ENCODE peak calls at places on chromosomes 3 and 15, in seven cellular contexts. One of them, this sample, is unnamed.

GRCh38 chr3:35262376-35262775 is 376.9 kb upstream of the ARPP21 start:
- DNase-seq in neural progenitor cell: no peak
- DNase-seq in adrenal gland: no peak
- DNase-seq in cardiac muscle cell: no peak
- DNase-seq in tibial nerve: no peak
- DNase-seq in AG04450: no peak
- DNase-seq in substantia nigra: no peak
- DNase-seq in this sample: no peak

GRCh38 chr15:75928680-75929608 is 25.3 kb downstream of the FBXO22 start:
- DNase-seq in neural progenitor cell: peak
- DNase-seq in adrenal gland: peak
- DNase-seq in cardiac muscle cell: peak
- DNase-seq in tibial nerve: no peak
- DNase-seq in AG04450: no peak
- DNase-seq in substantia nigra: no peak
- DNase-seq in this sample: no peak

GRCh38 chr15:88202231-88202630 is 54.3 kb downstream of the NTRK3 start:
- DNase-seq in neural progenitor cell: no peak
- DNase-seq in adrenal gland: no peak
- DNase-seq in cardiac muscle cell: no peak
- DNase-seq in tibial nerve: no peak
- DNase-seq in AG04450: no peak
- DNase-seq in substantia nigra: no peak
- DNase-seq in this sample: no peak

GRCh38 chr3:150286390-150287147 is 121.5 kb upstream of the TSC22D2 start:
- DNase-seq in neural progenitor cell: peak
- DNase-seq in adrenal gland: peak
- DNase-seq in cardiac muscle cell: peak
- DNase-seq in tibial nerve: no peak
- DNase-seq in AG04450: no peak
- DNase-seq in substantia nigra: no peak
- DNase-seq in this sample: peak

GRCh38 chr3:69776926-69777581 is 37.8 kb downstream of the MITF start:
- DNase-seq in neural progenitor cell: no peak
- DNase-seq in adrenal gland: no peak
- DNase-seq in cardiac muscle cell: no peak
- DNase-seq in tibial nerve: no peak
- DNase-seq in AG04450: no peak
- DNase-seq in substantia nigra: no peak
- DNase-seq in this sample: no peak

GRCh38 chr3:42539871-42540714 is 37.6 kb downstream of the VIPR1 start:
- DNase-seq in neural progenitor cell: peak
- DNase-seq in adrenal gland: peak
- DNase-seq in cardiac muscle cell: peak
- DNase-seq in tibial nerve: peak
- DNase-seq in AG04450: no peak
- DNase-seq in substantia nigra: no peak
- DNase-seq in this sample: peak

GRCh38 chr3:140276698-140277097 is 341.7 kb downstream of the CLSTN2 start:
- DNase-seq in neural progenitor cell: peak
- DNase-seq in adrenal gland: peak
- DNase-seq in cardiac muscle cell: peak
- DNase-seq in tibial nerve: no peak
- DNase-seq in AG04450: no peak
- DNase-seq in substantia nigra: no peak
- DNase-seq in this sample: no peak

GRCh38 chr15:41494922-41495735 is 1.5 kb downstream of the ITPKA start:
- DNase-seq in neural progenitor cell: peak
- DNase-seq in adrenal gland: no peak
- DNase-seq in cardiac muscle cell: peak
- DNase-seq in tibial nerve: no peak
- DNase-seq in AG04450: no peak
- DNase-seq in substantia nigra: no peak
- DNase-seq in this sample: no peak

GRCh38 chr15:57259511-57260143 is 116.7 kb upstream of the CGNL1 start:
- DNase-seq in neural progenitor cell: peak
- DNase-seq in adrenal gland: no peak
- DNase-seq in cardiac muscle cell: peak
- DNase-seq in tibial nerve: no peak
- DNase-seq in AG04450: no peak
- DNase-seq in substantia nigra: no peak
- DNase-seq in this sample: peak

GRCh38 chr3:124582621-124583437 is 147.4 kb upstream of the UMPS start:
- DNase-seq in neural progenitor cell: no peak
- DNase-seq in adrenal gland: no peak
- DNase-seq in cardiac muscle cell: no peak
- DNase-seq in tibial nerve: no peak
- DNase-seq in AG04450: no peak
- DNase-seq in substantia nigra: no peak
- DNase-seq in this sample: no peak

GRCh38 chr3:37701729-37702128 is 160.0 kb upstream of the CTDSPL start:
- DNase-seq in neural progenitor cell: no peak
- DNase-seq in adrenal gland: no peak
- DNase-seq in cardiac muscle cell: no peak
- DNase-seq in tibial nerve: no peak
- DNase-seq in AG04450: no peak
- DNase-seq in substantia nigra: no peak
- DNase-seq in this sample: no peak

GRCh38 chr3:37704129-37704528 is 157.6 kb upstream of the CTDSPL start:
- DNase-seq in neural progenitor cell: no peak
- DNase-seq in adrenal gland: no peak
- DNase-seq in cardiac muscle cell: no peak
- DNase-seq in tibial nerve: no peak
- DNase-seq in AG04450: no peak
- DNase-seq in substantia nigra: no peak
- DNase-seq in this sample: no peak

GRCh38 chr3:37702478-37703154 is 159.1 kb upstream of the CTDSPL start:
- DNase-seq in neural progenitor cell: no peak
- DNase-seq in adrenal gland: no peak
- DNase-seq in cardiac muscle cell: no peak
- DNase-seq in tibial nerve: no peak
- DNase-seq in AG04450: no peak
- DNase-seq in substantia nigra: no peak
- DNase-seq in this sample: no peak

GRCh38 chr3:37700849-37701248 is 160.8 kb upstream of the CTDSPL start:
- DNase-seq in neural progenitor cell: no peak
- DNase-seq in adrenal gland: no peak
- DNase-seq in cardiac muscle cell: peak
- DNase-seq in tibial nerve: peak
- DNase-seq in AG04450: no peak
- DNase-seq in substantia nigra: no peak
- DNase-seq in this sample: no peak

GRCh38 chr3:37703633-37704032 is 158.0 kb upstream of the CTDSPL start:
- DNase-seq in neural progenitor cell: no peak
- DNase-seq in adrenal gland: no peak
- DNase-seq in cardiac muscle cell: no peak
- DNase-seq in tibial nerve: no peak
- DNase-seq in AG04450: no peak
- DNase-seq in substantia nigra: no peak
- DNase-seq in this sample: no peak
- H3K27ac ChIP-seq in neural progenitor cell: no peak
- H3K27ac ChIP-seq in adrenal gland: no peak
- H3K27ac ChIP-seq in cardiac muscle cell: no peak
- H3K27ac ChIP-seq in tibial nerve: no peak
- H3K27ac ChIP-seq in AG04450: no peak
- H3K27ac ChIP-seq in substantia nigra: no peak
- H3K27ac ChIP-seq in this sample: no peak

GRCh38 chr3:123193448-123194101 is 8.2 kb upstream of the SEC22A start:
- DNase-seq in neural progenitor cell: no peak
- DNase-seq in adrenal gland: no peak
- DNase-seq in cardiac muscle cell: peak
- DNase-seq in tibial nerve: no peak
- DNase-seq in AG04450: no peak
- DNase-seq in substantia nigra: no peak
- DNase-seq in this sample: no peak
- H3K27ac ChIP-seq in neural progenitor cell: no peak
- H3K27ac ChIP-seq in adrenal gland: no peak
- H3K27ac ChIP-seq in cardiac muscle cell: no peak
- H3K27ac ChIP-seq in tibial nerve: no peak
- H3K27ac ChIP-seq in AG04450: no peak
- H3K27ac ChIP-seq in substantia nigra: no peak
- H3K27ac ChIP-seq in this sample: no peak

DNA sequence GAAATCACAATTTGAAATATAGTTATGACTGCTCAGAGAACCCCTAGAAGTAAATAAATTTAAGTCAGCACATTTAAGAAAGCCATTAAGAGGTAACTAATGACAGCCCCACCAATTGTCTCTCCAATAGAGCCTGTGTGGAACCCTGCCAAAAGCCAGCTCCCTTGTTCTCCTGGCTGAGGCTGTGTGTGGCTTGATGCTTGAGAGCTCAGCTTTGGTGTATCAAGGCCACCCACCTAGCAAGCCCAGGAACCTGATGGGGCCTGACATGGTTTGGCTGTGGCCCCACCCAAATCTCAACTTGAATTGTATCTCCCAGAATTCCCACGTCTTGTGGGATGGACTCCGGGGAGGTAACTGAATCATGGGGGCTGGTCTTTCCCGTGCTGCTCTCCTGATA is 106.9 kb downstream of the LRRN1 start:
- DNase-seq in neural progenitor cell: no peak
- DNase-seq in adrenal gland: no peak
- DNase-seq in cardiac muscle cell: no peak
- DNase-seq in tibial nerve: no peak
- DNase-seq in AG04450: no peak
- DNase-seq in substantia nigra: no peak
- DNase-seq in this sample: no peak
- H3K27ac ChIP-seq in neural progenitor cell: no peak
- H3K27ac ChIP-seq in adrenal gland: no peak
- H3K27ac ChIP-seq in cardiac muscle cell: no peak
- H3K27ac ChIP-seq in tibial nerve: no peak
- H3K27ac ChIP-seq in AG04450: no peak
- H3K27ac ChIP-seq in substantia nigra: no peak
- H3K27ac ChIP-seq in this sample: no peak

GRCh38 chr3:171468296-171468906 is 8.2 kb upstream of the TNIK start:
- DNase-seq in neural progenitor cell: no peak
- DNase-seq in adrenal gland: no peak
- DNase-seq in cardiac muscle cell: no peak
- DNase-seq in tibial nerve: no peak
- DNase-seq in AG04450: no peak
- DNase-seq in substantia nigra: no peak
- DNase-seq in this sample: no peak

GRCh38 chr3:171476532-171477102 is 16.4 kb upstream of the TNIK start:
- DNase-seq in neural progenitor cell: no peak
- DNase-seq in adrenal gland: no peak
- DNase-seq in cardiac muscle cell: no peak
- DNase-seq in tibial nerve: no peak
- DNase-seq in AG04450: no peak
- DNase-seq in substantia nigra: no peak
- DNase-seq in this sample: no peak

GRCh38 chr3:171470714-171471227 is 10.6 kb upstream of the TNIK start:
- DNase-seq in neural progenitor cell: no peak
- DNase-seq in adrenal gland: no peak
- DNase-seq in cardiac muscle cell: no peak
- DNase-seq in tibial nerve: no peak
- DNase-seq in AG04450: no peak
- DNase-seq in substantia nigra: no peak
- DNase-seq in this sample: no peak

GRCh38 chr3:171469376-171469775 is 9.2 kb upstream of the TNIK start:
- DNase-seq in neural progenitor cell: no peak
- DNase-seq in adrenal gland: no peak
- DNase-seq in cardiac muscle cell: no peak
- DNase-seq in tibial nerve: no peak
- DNase-seq in AG04450: no peak
- DNase-seq in substantia nigra: no peak
- DNase-seq in this sample: no peak

DNA sequence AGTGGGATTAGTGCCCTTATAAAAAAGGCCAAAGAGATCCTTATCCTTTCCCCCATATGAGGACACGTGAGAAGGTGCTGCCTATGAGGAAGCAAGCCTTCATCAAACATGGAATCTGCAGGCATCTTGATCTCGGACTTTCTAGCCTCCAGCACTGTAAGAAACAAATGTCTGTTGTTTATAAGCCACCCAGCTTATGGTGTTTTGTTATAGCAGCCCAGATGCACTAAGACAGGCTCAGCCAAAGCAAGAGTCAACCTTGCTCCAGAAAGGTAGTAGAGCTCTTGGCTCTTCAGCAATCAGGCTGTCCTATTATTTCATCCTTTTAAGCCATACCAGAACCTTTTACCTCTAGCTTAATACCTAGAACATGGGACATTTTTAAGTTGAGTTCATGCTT is 12.3 kb upstream of the TNIK start:
- DNase-seq in neural progenitor cell: no peak
- DNase-seq in adrenal gland: no peak
- DNase-seq in cardiac muscle cell: no peak
- DNase-seq in tibial nerve: no peak
- DNase-seq in AG04450: no peak
- DNase-seq in substantia nigra: no peak
- DNase-seq in this sample: no peak
- H3K27ac ChIP-seq in neural progenitor cell: no peak
- H3K27ac ChIP-seq in adrenal gland: no peak
- H3K27ac ChIP-seq in cardiac muscle cell: no peak
- H3K27ac ChIP-seq in tibial nerve: no peak
- H3K27ac ChIP-seq in AG04450: no peak
- H3K27ac ChIP-seq in substantia nigra: no peak
- H3K27ac ChIP-seq in this sample: no peak

GRCh38 chr15:72199721-72200212 is 2.2 kb upstream of the GRAMD2A start:
- DNase-seq in neural progenitor cell: peak
- DNase-seq in adrenal gland: peak
- DNase-seq in cardiac muscle cell: peak
- DNase-seq in tibial nerve: peak
- DNase-seq in AG04450: peak
- DNase-seq in substantia nigra: peak
- DNase-seq in this sample: no peak

GRCh38 chr15:72202801-72203506 is 5.4 kb upstream of the GRAMD2A start:
- DNase-seq in neural progenitor cell: no peak
- DNase-seq in adrenal gland: no peak
- DNase-seq in cardiac muscle cell: no peak
- DNase-seq in tibial nerve: no peak
- DNase-seq in AG04450: no peak
- DNase-seq in substantia nigra: no peak
- DNase-seq in this sample: no peak

GRCh38 chr15:72200395-72201237 is 3.0 kb upstream of the GRAMD2A start:
- DNase-seq in neural progenitor cell: no peak
- DNase-seq in adrenal gland: no peak
- DNase-seq in cardiac muscle cell: no peak
- DNase-seq in tibial nerve: no peak
- DNase-seq in AG04450: no peak
- DNase-seq in substantia nigra: no peak
- DNase-seq in this sample: no peak

GRCh38 chr15:72202302-72202701 is 4.7 kb upstream of the GRAMD2A start:
- DNase-seq in neural progenitor cell: no peak
- DNase-seq in adrenal gland: no peak
- DNase-seq in cardiac muscle cell: no peak
- DNase-seq in tibial nerve: no peak
- DNase-seq in AG04450: no peak
- DNase-seq in substantia nigra: no peak
- DNase-seq in this sample: no peak

GRCh38 chr15:72201346-72202029 is 3.9 kb upstream of the GRAMD2A start:
- DNase-seq in neural progenitor cell: no peak
- DNase-seq in adrenal gland: no peak
- DNase-seq in cardiac muscle cell: no peak
- DNase-seq in tibial nerve: no peak
- DNase-seq in AG04450: no peak
- DNase-seq in substantia nigra: no peak
- DNase-seq in this sample: no peak
- H3K27ac ChIP-seq in neural progenitor cell: no peak
- H3K27ac ChIP-seq in adrenal gland: no peak
- H3K27ac ChIP-seq in cardiac muscle cell: peak
- H3K27ac ChIP-seq in tibial nerve: no peak
- H3K27ac ChIP-seq in AG04450: peak
- H3K27ac ChIP-seq in substantia nigra: no peak
- H3K27ac ChIP-seq in this sample: no peak